ENCODE peak calls at places on chromosomes 12 and 14, in five cellular contexts. One of them, this sample, is unnamed.

GRCh38 chr12:109549613-109550309 is 23.5 kb downstream of the MMAB start:
- DNase-seq in PC-3: no peak
- DNase-seq in AG04450: no peak
- DNase-seq in astrocyte of the cerebellum: no peak
- DNase-seq in H9: no peak
- DNase-seq in this sample: no peak

GRCh38 chr14:68191567-68192321 is 372.2 kb downstream of the RAD51B start:
- DNase-seq in H9: no peak
- DNase-seq in PC-3: peak; percentile 89
- DNase-seq in AG04450: no peak
- DNase-seq in astrocyte of the cerebellum: no peak
- DNase-seq in this sample: no peak

GRCh38 chr14:92360666-92361370 is 37.9 kb downstream of the SLC24A4 start:
- DNase-seq in AG04450: no peak
- DNase-seq in PC-3: no peak
- DNase-seq in astrocyte of the cerebellum: no peak
- DNase-seq in H9: no peak
- DNase-seq in this sample: no peak

GRCh38 chr14:91870001-91870400 is 2.7 kb upstream of the TC2N start:
- DNase-seq in AG04450: no peak
- DNase-seq in astrocyte of the cerebellum: no peak
- DNase-seq in H9: no peak
- DNase-seq in PC-3: peak; percentile 59
- DNase-seq in this sample: no peak

GRCh38 chr12:26317942-26318565 is 122.7 kb downstream of the SSPN start:
- DNase-seq in AG04450: no peak
- DNase-seq in astrocyte of the cerebellum: no peak
- DNase-seq in PC-3: peak; percentile 95
- DNase-seq in H9: no peak
- DNase-seq in this sample: no peak

GRCh38 chr12:4932576-4932975 is 22.9 kb downstream of the KCNA1 start:
- DNase-seq in astrocyte of the cerebellum: no peak
- DNase-seq in AG04450: no peak
- DNase-seq in PC-3: no peak
- DNase-seq in H9: no peak
- DNase-seq in this sample: no peak

GRCh38 chr14:71262466-71262865 is 355.2 kb downstream of the PCNX1 start:
- DNase-seq in H9: no peak
- DNase-seq in AG04450: no peak
- DNase-seq in astrocyte of the cerebellum: no peak
- DNase-seq in PC-3: no peak
- DNase-seq in this sample: no peak

GRCh38 chr12:45789025-45789424 is 59.5 kb downstream of the ARID2 start:
- DNase-seq in astrocyte of the cerebellum: no peak
- DNase-seq in H9: no peak
- DNase-seq in AG04450: no peak
- DNase-seq in PC-3: no peak
- DNase-seq in this sample: no peak

GRCh38 chr12:47349770-47350408 is 270.1 kb upstream of the AMIGO2 start:
- DNase-seq in H9: no peak
- DNase-seq in PC-3: no peak
- DNase-seq in astrocyte of the cerebellum: no peak
- DNase-seq in AG04450: no peak
- DNase-seq in this sample: no peak

GRCh38 chr12:19855876-19856275 is 416.6 kb downstream of the AEBP2 start:
- DNase-seq in PC-3: no peak
- DNase-seq in AG04450: no peak
- DNase-seq in astrocyte of the cerebellum: no peak
- DNase-seq in H9: no peak
- DNase-seq in this sample: no peak

GRCh38 chr14:73491256-73491976 is 683 bp downstream of the RIOX1 start:
- DNase-seq in H9: peak; percentile 62
- DNase-seq in astrocyte of the cerebellum: no peak
- DNase-seq in AG04450: peak; percentile 8
- DNase-seq in PC-3: peak; percentile 74
- DNase-seq in this sample: peak; percentile 88

GRCh38 chr12:49578471-49579112 is 10.7 kb upstream of the MCRS1 start:
- DNase-seq in PC-3: no peak
- DNase-seq in astrocyte of the cerebellum: no peak
- DNase-seq in AG04450: no peak
- DNase-seq in H9: no peak
- DNase-seq in this sample: no peak

GRCh38 chr12:75868501-75868900 is 163.1 kb downstream of the PHLDA1 start:
- DNase-seq in H9: no peak
- DNase-seq in AG04450: no peak
- DNase-seq in PC-3: no peak
- DNase-seq in astrocyte of the cerebellum: peak; percentile 84
- DNase-seq in this sample: no peak

GRCh38 chr14:73236157-73236556 is 1.1 kb upstream of the PAPLN start:
- DNase-seq in PC-3: no peak
- DNase-seq in AG04450: no peak
- DNase-seq in H9: no peak
- DNase-seq in astrocyte of the cerebellum: no peak
- DNase-seq in this sample: peak; percentile 10

GRCh38 chr12:1804545-1805332 is 15.6 kb upstream of the LRTM2 start:
- DNase-seq in PC-3: peak; percentile 86
- DNase-seq in AG04450: peak; percentile 72
- DNase-seq in H9: peak; percentile 96
- DNase-seq in astrocyte of the cerebellum: peak; percentile 64
- DNase-seq in this sample: peak; percentile 94

GRCh38 chr14:61553730-61554641 is 141.3 kb upstream of the HIF1A start:
- DNase-seq in H9: no peak
- DNase-seq in AG04450: peak; percentile 85
- DNase-seq in astrocyte of the cerebellum: peak; percentile 73
- DNase-seq in PC-3: peak; percentile 100
- DNase-seq in this sample: no peak

GRCh38 chr12:59499774-59500173 is 96.1 kb upstream of the SLC16A7 start:
- DNase-seq in AG04450: no peak
- DNase-seq in astrocyte of the cerebellum: no peak
- DNase-seq in PC-3: no peak
- DNase-seq in H9: no peak
- DNase-seq in this sample: peak; percentile 9

DNA sequence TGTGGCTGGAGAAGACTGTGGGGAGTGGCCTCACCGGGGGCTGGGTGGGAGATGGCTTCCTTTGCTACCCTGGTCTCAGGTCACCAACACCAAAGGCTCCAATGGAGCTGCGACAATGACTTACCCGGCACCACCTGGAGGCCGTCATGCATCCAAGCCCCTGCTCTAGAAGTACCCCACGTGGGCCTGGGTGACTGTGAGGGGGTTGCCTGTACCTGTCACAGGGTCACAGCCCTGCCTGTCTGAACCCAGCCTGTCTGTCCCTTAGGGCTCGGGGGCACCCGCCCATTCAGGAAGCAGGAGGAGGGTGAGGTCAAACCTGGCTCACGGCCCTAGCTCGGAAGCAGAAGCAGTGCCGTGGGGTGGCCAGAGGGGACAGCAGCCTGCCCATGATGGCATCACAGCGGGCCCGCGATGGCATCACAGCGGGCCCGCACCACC is 18.9 kb downstream of the ABCB9 start:
- DNase-seq in astrocyte of the cerebellum: no peak
- DNase-seq in PC-3: no peak
- DNase-seq in H9: no peak
- DNase-seq in AG04450: no peak
- DNase-seq in this sample: no peak
- TF ChIP-seq CTCF in astrocyte of the cerebellum: peak; percentile 15
- TF ChIP-seq CTCF in PC-3: peak; percentile 9
- TF ChIP-seq CTCF in H9: no peak
- TF ChIP-seq CTCF in AG04450: no peak
- TF ChIP-seq CTCF in this sample: no peak

GRCh38 chr14:96120941-96121340 is 81.8 kb downstream of the C14orf132 start:
- DNase-seq in PC-3: no peak
- DNase-seq in astrocyte of the cerebellum: no peak
- DNase-seq in AG04450: no peak
- DNase-seq in H9: no peak
- DNase-seq in this sample: no peak

GRCh38 chr14:96119947-96120346 is 80.8 kb downstream of the C14orf132 start:
- DNase-seq in H9: no peak
- DNase-seq in PC-3: no peak
- DNase-seq in AG04450: no peak
- DNase-seq in astrocyte of the cerebellum: no peak
- DNase-seq in this sample: no peak

GRCh38 chr14:96121660-96122395 is 82.7 kb downstream of the C14orf132 start:
- DNase-seq in H9: no peak
- DNase-seq in astrocyte of the cerebellum: no peak
- DNase-seq in AG04450: peak; percentile 81
- DNase-seq in PC-3: no peak
- DNase-seq in this sample: no peak

GRCh38 chr14:96120392-96120791 is 81.2 kb downstream of the C14orf132 start:
- DNase-seq in AG04450: no peak
- DNase-seq in astrocyte of the cerebellum: no peak
- DNase-seq in PC-3: no peak
- DNase-seq in H9: peak; percentile 5
- DNase-seq in this sample: no peak

GRCh38 chr14:96122496-96122895 is 82.1 kb upstream of the BDKRB2 start:
- DNase-seq in astrocyte of the cerebellum: no peak
- DNase-seq in AG04450: peak; percentile 93
- DNase-seq in PC-3: no peak
- DNase-seq in H9: no peak
- DNase-seq in this sample: no peak
- TF ChIP-seq CTCF in astrocyte of the cerebellum: no peak
- TF ChIP-seq CTCF in AG04450: no peak
- TF ChIP-seq CTCF in PC-3: no peak
- TF ChIP-seq CTCF in H9: no peak
- TF ChIP-seq CTCF in this sample: no peak

GRCh38 chr12:92546259-92546825 is 156.4 kb upstream of the PLEKHG7 start:
- DNase-seq in PC-3: no peak
- DNase-seq in astrocyte of the cerebellum: no peak
- DNase-seq in AG04450: no peak
- DNase-seq in H9: no peak
- DNase-seq in this sample: no peak
- TF ChIP-seq CTCF in PC-3: no peak
- TF ChIP-seq CTCF in astrocyte of the cerebellum: no peak
- TF ChIP-seq CTCF in AG04450: no peak
- TF ChIP-seq CTCF in H9: no peak
- TF ChIP-seq CTCF in this sample: no peak

DNA sequence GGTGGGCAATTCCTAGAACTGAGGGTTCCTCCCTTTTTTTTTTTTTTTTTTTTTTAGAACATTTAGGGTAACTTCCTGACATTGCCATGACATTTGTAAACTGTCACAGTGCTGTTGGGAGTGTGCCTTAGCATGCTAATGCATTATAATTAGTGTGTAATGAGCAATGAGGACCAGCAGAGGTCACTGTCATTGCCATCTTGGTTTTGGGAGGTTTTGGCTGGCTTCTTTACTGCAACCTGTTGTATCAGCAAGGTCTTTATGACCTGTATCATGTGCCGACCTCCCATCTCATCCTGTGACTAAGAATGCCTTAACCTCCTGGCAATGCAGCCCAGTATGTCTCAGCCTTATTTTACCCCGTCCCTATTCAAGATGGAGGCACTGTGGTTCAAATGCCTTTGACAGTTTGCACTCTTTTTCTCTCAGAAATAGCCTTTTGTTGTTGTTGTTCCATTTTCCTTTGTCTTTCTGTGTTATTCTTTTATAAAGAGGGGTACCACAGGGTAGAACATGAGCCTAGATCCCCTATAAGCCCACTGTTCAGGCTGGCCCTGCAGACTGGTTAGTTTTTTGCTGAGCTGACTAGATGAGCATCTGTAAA is 75.6 kb upstream of the DCD start:
- DNase-seq in H9: peak; percentile 46
- DNase-seq in AG04450: no peak
- DNase-seq in PC-3: peak; percentile 61
- DNase-seq in astrocyte of the cerebellum: no peak
- DNase-seq in this sample: no peak
- TF ChIP-seq CTCF in H9: peak; percentile 71
- TF ChIP-seq CTCF in AG04450: peak; percentile 67
- TF ChIP-seq CTCF in PC-3: peak; percentile 65
- TF ChIP-seq CTCF in astrocyte of the cerebellum: peak; percentile 63
- TF ChIP-seq CTCF in this sample: peak; percentile 39

GRCh38 chr14:99790201-99790977 is 2.8 kb upstream of the EML1 start:
- DNase-seq in astrocyte of the cerebellum: no peak
- DNase-seq in PC-3: no peak
- DNase-seq in AG04450: no peak
- DNase-seq in H9: no peak
- DNase-seq in this sample: no peak
- TF ChIP-seq CTCF in astrocyte of the cerebellum: no peak
- TF ChIP-seq CTCF in PC-3: no peak
- TF ChIP-seq CTCF in AG04450: no peak
- TF ChIP-seq CTCF in H9: no peak
- TF ChIP-seq CTCF in this sample: no peak

GRCh38 chr14:51394804-51395203 is 154.8 kb downstream of the TMX1 start:
- DNase-seq in AG04450: no peak
- DNase-seq in H9: no peak
- DNase-seq in astrocyte of the cerebellum: no peak
- DNase-seq in PC-3: peak; percentile 55
- DNase-seq in this sample: no peak

GRCh38 chr14:51398898-51399297 is 158.9 kb downstream of the TMX1 start:
- DNase-seq in astrocyte of the cerebellum: no peak
- DNase-seq in AG04450: peak; percentile 52
- DNase-seq in H9: no peak
- DNase-seq in PC-3: peak; percentile 99
- DNase-seq in this sample: no peak

GRCh38 chr14:51396222-51396815 is 156.3 kb downstream of the TMX1 start:
- DNase-seq in astrocyte of the cerebellum: peak; percentile 83
- DNase-seq in H9: no peak
- DNase-seq in PC-3: peak; percentile 99
- DNase-seq in AG04450: peak; percentile 91
- DNase-seq in this sample: no peak

GRCh38 chr14:51394391-51394790 is 154.3 kb downstream of the TMX1 start:
- DNase-seq in PC-3: no peak
- DNase-seq in astrocyte of the cerebellum: no peak
- DNase-seq in AG04450: no peak
- DNase-seq in H9: no peak
- DNase-seq in this sample: no peak

GRCh38 chr14:51395361-51395849 is 155.4 kb downstream of the TMX1 start:
- DNase-seq in AG04450: peak; percentile 82
- DNase-seq in PC-3: peak; percentile 71
- DNase-seq in H9: peak; percentile 38
- DNase-seq in astrocyte of the cerebellum: peak; percentile 35
- DNase-seq in this sample: no peak
- TF ChIP-seq CTCF in AG04450: no peak
- TF ChIP-seq CTCF in PC-3: no peak
- TF ChIP-seq CTCF in H9: no peak
- TF ChIP-seq CTCF in astrocyte of the cerebellum: no peak
- TF ChIP-seq CTCF in this sample: no peak

DNA sequence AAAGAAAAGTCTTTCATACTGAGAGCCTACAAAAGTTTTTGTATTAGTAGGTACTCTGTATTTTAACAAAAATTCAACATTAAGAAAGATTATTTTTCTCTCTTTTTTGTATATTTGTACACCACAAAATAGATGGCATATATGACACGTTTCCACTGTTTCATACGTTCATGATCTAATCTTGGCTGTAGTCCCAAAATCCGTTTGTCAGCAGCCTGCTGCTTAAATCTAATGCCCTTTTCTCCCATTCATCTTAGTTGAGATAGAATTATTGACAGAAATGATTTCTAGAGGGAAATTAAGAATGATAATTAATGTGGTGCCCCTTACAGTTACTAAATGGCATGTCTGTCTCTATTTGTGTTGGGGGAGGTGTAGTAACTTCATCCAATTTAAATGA is 140.7 kb upstream of the NOVA1 start:
- DNase-seq in astrocyte of the cerebellum: no peak
- DNase-seq in H9: no peak
- DNase-seq in PC-3: no peak
- DNase-seq in AG04450: no peak
- DNase-seq in this sample: no peak
- TF ChIP-seq CTCF in astrocyte of the cerebellum: no peak
- TF ChIP-seq CTCF in H9: no peak
- TF ChIP-seq CTCF in PC-3: no peak
- TF ChIP-seq CTCF in AG04450: no peak
- TF ChIP-seq CTCF in this sample: no peak

GRCh38 chr14:37470251-37470650 is 124.8 kb downstream of the FOXA1 start:
- DNase-seq in PC-3: no peak
- DNase-seq in H9: no peak
- DNase-seq in astrocyte of the cerebellum: no peak
- DNase-seq in AG04450: no peak
- DNase-seq in this sample: no peak
- TF ChIP-seq CTCF in PC-3: no peak
- TF ChIP-seq CTCF in H9: no peak
- TF ChIP-seq CTCF in astrocyte of the cerebellum: no peak
- TF ChIP-seq CTCF in AG04450: no peak
- TF ChIP-seq CTCF in this sample: no peak

This sample was measured in GM13976.